ENCODE peak calls at places on chromosomes 16 and 17, in four cellular contexts. O is caudate nucleus, I is right atrium auricular region, T is colonic mucosa. V is an unnamed sample.

GRCh38 chr17:72143245-72143644 is 22.4 kb downstream of the SOX9 start:
- DNase-seq in O (no peak), I (no peak), T (peak; percentile 36), V (no peak)

GRCh38 chr17:42428141-42428944 is 5.3 kb upstream of the CAVIN1 start:
- DNase-seq in O (peak; percentile 15), I (no peak), T (peak; percentile 70), V (peak; percentile 22)

GRCh38 chr16:17404903-17405691 is 65.7 kb downstream of the XYLT1 start:
- DNase-seq in O (peak; percentile 71), I (peak; percentile 90), T (peak; percentile 20), V (peak; percentile 96)

GRCh38 chr16:88422733-88423447 is 30.2 kb upstream of the ZFPM1 start:
- DNase-seq in O (no peak), I (no peak), T (no peak), V (no peak)

GRCh38 chr16:179431-179830 is 828 bp upstream of the HBQ1 start:
- DNase-seq in O (no peak), I (no peak), T (no peak), V (no peak)

GRCh38 chr17:77141846-77142449 is 1.2 kb downstream of the SEC14L1 start:
- DNase-seq in O (no peak), I (no peak), T (no peak), V (no peak)

GRCh38 chr16:79554912-79555311 is 45.6 kb downstream of the MAF start:
- DNase-seq in O (no peak), I (no peak), T (no peak), V (no peak)

GRCh38 chr16:49051626-49052025 is 230.0 kb downstream of the CBLN1 start:
- DNase-seq in O (no peak), I (no peak), T (no peak), V (no peak)

GRCh38 chr17:81885869-81886548 is 5.4 kb downstream of the ALYREF start:
- DNase-seq in O (no peak), I (no peak), T (no peak), V (no peak)

GRCh38 chr16:58533751-58534470 is 18.6 kb downstream of the SETD6 start:
- DNase-seq in O (no peak), I (no peak), T (no peak), V (no peak)

GRCh38 chr17:10107320-10108165 is 90.9 kb downstream of the GAS7 start:
- DNase-seq in O (no peak), I (no peak), T (no peak), V (no peak)

GRCh38 chr17:40176409-40177110 is 710 bp upstream of the RAPGEFL1 start:
- DNase-seq in O (no peak), I (no peak), T (peak; percentile 90), V (no peak)

GRCh38 chr17:31566247-31566991 is 174.9 kb downstream of the RAB11FIP4 start:
- DNase-seq in O (no peak), I (no peak), T (no peak), V (no peak)

GRCh38 chr17:31564883-31565297 is 173.4 kb downstream of the RAB11FIP4 start:
- DNase-seq in O (no peak), I (no peak), T (no peak), V (no peak)

GRCh38 chr17:31562447-31562846 is 171.0 kb downstream of the RAB11FIP4 start:
- DNase-seq in O (no peak), I (no peak), T (no peak), V (no peak)

GRCh38 chr17:31565652-31566051 is 174.2 kb downstream of the RAB11FIP4 start:
- DNase-seq in O (no peak), I (no peak), T (no peak), V (no peak)

DNA sequence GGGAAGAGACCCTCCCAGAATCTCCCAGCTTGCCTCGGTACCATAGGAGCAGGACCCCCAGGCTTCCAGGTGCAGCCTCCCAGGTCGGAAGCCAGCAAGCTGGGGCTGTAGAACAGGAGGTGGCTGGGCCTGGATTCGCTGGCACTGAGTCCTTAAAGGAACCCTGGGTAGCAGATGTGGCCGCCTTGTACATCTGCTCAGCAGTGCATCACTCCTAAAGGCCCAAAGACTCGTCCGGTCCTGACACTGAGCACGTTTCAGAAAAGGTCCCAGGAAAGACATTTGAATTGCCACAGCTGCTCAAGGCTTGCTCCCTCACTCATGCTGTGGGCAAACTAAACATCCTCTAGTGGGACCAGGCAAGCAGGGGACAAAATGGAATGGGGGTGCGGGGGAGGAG is 172.8 kb downstream of the RAB11FIP4 start:
- DNase-seq in O (no peak), I (no peak), T (no peak), V (no peak)
- H3K27ac ChIP-seq in O (no peak overlapping the region), I (no peak overlapping the region), T (no peak overlapping the region), V (no peak overlapping the region)

DNA sequence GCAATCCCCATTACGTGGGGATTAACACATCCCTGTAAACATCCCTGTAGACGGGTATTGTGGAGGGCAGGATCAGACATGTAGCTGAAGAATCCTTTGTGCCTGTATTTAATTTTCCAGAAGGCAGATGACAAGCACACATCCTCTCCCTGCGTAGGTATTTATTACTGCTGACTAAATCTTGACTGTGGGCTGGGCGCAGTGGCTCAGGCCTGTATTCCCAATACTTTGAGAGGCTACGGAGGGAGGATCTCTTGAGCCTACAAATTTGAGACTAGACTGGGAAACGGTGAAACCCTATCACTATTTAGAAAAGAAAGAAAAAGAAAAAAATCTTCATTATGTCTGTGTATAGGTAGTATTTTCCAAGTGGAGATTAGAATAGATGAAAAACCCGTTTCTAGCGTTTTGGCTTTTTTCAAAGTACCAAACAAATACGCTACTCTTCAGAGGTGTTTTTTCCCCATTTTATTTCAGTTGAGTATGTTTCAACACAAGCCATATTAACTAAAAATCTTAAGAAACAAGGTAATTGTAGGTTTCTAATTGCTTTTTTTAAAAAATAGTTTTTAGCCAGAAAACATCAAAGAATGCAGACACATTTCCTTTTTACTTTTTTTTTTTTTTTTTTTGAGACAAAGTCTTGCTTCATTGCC is 1.5 kb upstream of the MARF1 start:
- DNase-seq in O (no peak), I (no peak), T (peak; percentile 35), V (no peak)
- H3K27ac ChIP-seq in O (peak overlapping the region; percentile 100), I (no peak overlapping the region), T (peak overlapping the region; percentile 96), V (no peak overlapping the region)

GRCh38 chr16:30983289-30983889 is 1.6 kb upstream of the HSD3B7 start:
- DNase-seq in O (no peak), I (no peak), T (no peak), V (no peak)
- H3K27ac ChIP-seq in O (no peak overlapping the region), I (no peak overlapping the region), T (no peak overlapping the region), V (no peak overlapping the region)

DNA sequence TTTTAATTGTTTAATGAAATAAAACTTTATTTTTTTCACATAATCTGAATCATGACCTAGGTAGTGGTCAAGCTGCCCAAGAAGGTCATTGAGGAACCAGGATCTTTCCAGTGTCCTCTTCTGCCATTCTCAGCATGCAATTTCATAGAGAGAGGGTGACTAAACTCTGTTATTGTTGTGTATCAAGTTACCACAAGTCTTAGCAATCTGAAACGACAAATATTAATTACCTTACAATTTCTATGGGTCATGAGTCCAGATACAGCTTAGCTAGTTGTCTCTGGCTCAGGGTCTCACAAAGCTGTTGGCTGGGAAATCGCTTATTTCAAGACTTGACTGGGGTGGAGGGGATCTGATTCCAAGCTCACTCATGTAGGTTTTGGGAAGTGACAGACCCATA is 37.6 kb downstream of the FTO start:
- DNase-seq in O (no peak), I (no peak), T (no peak), V (no peak)
- H3K27ac ChIP-seq in O (no peak overlapping the region), I (no peak overlapping the region), T (no peak overlapping the region), V (no peak overlapping the region)

GRCh38 chr17:28226563-28226962 is 92.4 kb upstream of the TMEM97 start:
- DNase-seq in O (no peak), I (no peak), T (no peak), V (no peak)

GRCh38 chr17:28227278-28228108 is 91.5 kb upstream of the TMEM97 start:
- DNase-seq in O (no peak), I (no peak), T (peak; percentile 84), V (peak; percentile 7)

GRCh38 chr17:28230011-28230410 is 89.0 kb upstream of the TMEM97 start:
- DNase-seq in O (no peak), I (no peak), T (no peak), V (no peak)

GRCh38 chr17:28228109-28228840 is 90.7 kb upstream of the TMEM97 start:
- DNase-seq in O (no peak), I (no peak), T (no peak), V (no peak)

GRCh38 chr17:28228986-28229729 is 89.8 kb upstream of the TMEM97 start:
- DNase-seq in O (no peak), I (no peak), T (no peak), V (no peak)
- H3K27ac ChIP-seq in O (no peak overlapping the region), I (no peak overlapping the region), T (no peak overlapping the region), V (no peak overlapping the region)

GRCh38 chr17:68429881-68430280 is 27.4 kb downstream of the WIPI1 start:
- DNase-seq in O (no peak), I (no peak), T (no peak), V (no peak)

GRCh38 chr17:68431045-68431608 is 26.2 kb downstream of the WIPI1 start:
- DNase-seq in O (no peak), I (no peak), T (no peak), V (no peak)

GRCh38 chr17:68427575-68427974 is 29.7 kb downstream of the WIPI1 start:
- DNase-seq in O (no peak), I (no peak), T (no peak), V (no peak)

GRCh38 chr17:68425979-68426378 is 31.3 kb downstream of the WIPI1 start:
- DNase-seq in O (no peak), I (no peak), T (no peak), V (no peak)

GRCh38 chr17:68428498-68429172 is 28.7 kb downstream of the WIPI1 start:
- DNase-seq in O (no peak), I (no peak), T (no peak), V (no peak)
- H3K27ac ChIP-seq in O (no peak overlapping the region), I (no peak overlapping the region), T (no peak overlapping the region), V (no peak overlapping the region)

DNA sequence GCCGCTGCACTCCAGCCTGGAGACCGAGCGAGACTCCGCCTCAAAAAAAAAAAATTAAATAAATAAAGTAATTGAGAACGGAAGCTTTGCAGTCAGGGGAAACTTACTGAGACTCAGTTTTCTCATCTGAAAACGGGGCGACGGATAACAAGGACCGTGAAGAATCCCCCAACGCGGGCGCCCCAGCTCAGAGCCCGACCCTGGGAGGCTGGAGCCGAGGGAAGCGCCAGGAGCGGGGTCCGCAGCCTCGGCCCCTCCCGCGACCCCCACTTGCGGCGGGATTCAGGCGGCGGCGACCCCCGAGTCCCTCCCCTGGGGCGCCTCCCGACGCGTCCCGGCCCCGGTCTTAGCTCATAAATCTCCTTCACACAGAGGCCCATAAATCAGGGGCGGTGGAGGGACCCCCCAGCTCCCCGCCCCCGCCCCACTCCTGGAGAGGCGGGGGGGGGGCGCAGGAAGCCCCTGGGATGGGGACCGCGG is 10.3 kb upstream of the BHLHA9 start:
- DNase-seq in O (no peak), I (no peak), T (no peak), V (no peak)
- H3K27ac ChIP-seq in O (no peak overlapping the region), I (peak overlapping the region; percentile 41), T (no peak overlapping the region), V (no peak overlapping the region)

DNA sequence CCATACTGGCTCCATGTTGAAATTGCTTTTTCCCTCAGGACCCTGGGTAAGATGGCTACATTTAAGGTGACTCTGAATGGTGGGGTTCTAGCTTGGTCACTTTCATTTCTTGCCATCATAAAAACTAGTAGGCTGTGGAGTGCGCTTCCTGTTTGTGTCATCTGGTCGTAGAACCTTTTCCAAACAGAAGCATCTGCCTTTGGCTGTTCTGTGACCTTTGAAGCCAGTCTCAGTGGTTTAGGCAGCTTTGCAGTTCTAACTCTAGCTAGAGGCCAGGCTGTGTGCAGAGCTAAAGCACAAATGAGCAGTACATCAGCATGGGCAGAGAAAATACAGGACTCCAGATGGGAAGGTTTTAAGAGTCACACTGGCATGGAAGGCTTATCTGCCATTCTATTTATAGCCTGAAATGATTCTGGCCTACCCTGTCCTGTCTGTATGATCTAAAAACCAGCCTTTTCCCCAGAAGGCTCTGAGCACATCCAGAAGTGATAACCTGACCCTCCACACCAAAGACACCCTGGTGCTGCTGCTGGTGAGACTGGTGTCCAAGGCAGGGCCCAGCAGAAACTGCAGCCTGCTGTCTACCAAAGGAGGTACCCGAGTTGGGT is 8.6 kb downstream of the ESRP2 start:
- DNase-seq in O (no peak), I (peak; percentile 43), T (no peak), V (no peak)
- H3K27ac ChIP-seq in O (no peak overlapping the region), I (no peak overlapping the region), T (peak overlapping the region; percentile 3), V (no peak overlapping the region)